ENCODE peak calls at places on chromosomes 12 and 14, in nine cellular contexts. L is lung; U is left lung; C is GM12878; K is RWPE2; O is pancreas; F is heart right ventricle; Z is CD8-positive, alpha-beta T cell; T is right lobe of liver. G is an unnamed sample.
A peak's percentile ranks its signal among the peaks of the same experiment; 100 is the strongest.

GRCh38 chr12:32240210-32240609 is 133.6 kb downstream of the BICD1 start:
- ATAC-seq in Z (no peak), O (no peak), L (no peak), U (no peak), F (no peak), C (no peak), T (no peak), K (no peak), G (no peak)

GRCh38 chr12:99386907-99387306 is 260.6 kb upstream of the GARIN6 start:
- ATAC-seq in Z (no peak), F (no peak), O (no peak), U (no peak), C (peak; percentile 45), K (peak; percentile 33), L (no peak), T (no peak), G (no peak)

GRCh38 chr14:69992564-69992963 is 113.3 kb downstream of the SMOC1 start:
- ATAC-seq in C (no peak), K (no peak), U (no peak), O (no peak), F (peak; percentile 69), Z (no peak), L (no peak), T (no peak), G (no peak)

GRCh38 chr14:105076805-105077648 is 11.8 kb upstream of the GPR132 start:
- ATAC-seq in Z (peak; percentile 70), T (no peak), O (no peak), F (no peak), U (no peak), L (no peak), C (no peak), K (no peak), G (no peak)

GRCh38 chr12:87150969-87151662 is 878.1 kb downstream of the C12orf50 start:
- ATAC-seq in U (no peak), T (no peak), F (no peak), K (no peak), L (no peak), Z (no peak), C (peak; percentile 89), O (no peak), G (no peak)

GRCh38 chr12:71878208-71878607 is 38.6 kb downstream of the TBC1D15 start:
- ATAC-seq in K (no peak), O (no peak), U (no peak), T (peak; percentile 29), Z (no peak), F (no peak), L (no peak), C (no peak), G (no peak)

GRCh38 chr12:75750950-75751349 is 239.5 kb upstream of the KRR1 start:
- ATAC-seq in F (no peak), Z (no peak), L (no peak), U (peak; percentile 31), C (no peak), K (no peak), T (peak; percentile 86), O (no peak), G (no peak)

GRCh38 chr12:122422769-122423257 is 344 bp upstream of the CLIP1 start:
- ATAC-seq in F (peak; percentile 2), C (no peak), L (peak; percentile 12), O (no peak), U (peak; percentile 12), Z (peak; percentile 11), K (peak; percentile 32), T (no peak), G (peak; percentile 17)

GRCh38 chr12:25950329-25951115 is 8.0 kb upstream of the RASSF8 start:
- ATAC-seq in C (no peak), T (no peak), O (no peak), L (no peak), F (no peak), Z (no peak), U (no peak), K (peak; percentile 70), G (no peak)

GRCh38 chr14:101875726-101876268 is 88.6 kb upstream of the DYNC1H1 start:
- ATAC-seq in K (no peak), L (no peak), O (no peak), T (no peak), F (no peak), C (peak; percentile 51), Z (no peak), U (no peak), G (no peak)

GRCh38 chr14:52370406-52370911 is 56.3 kb downstream of the PTGER2 start:
- ATAC-seq in C (no peak), T (no peak), L (no peak), K (peak; percentile 83), F (no peak), U (no peak), O (no peak), Z (no peak), G (no peak)

GRCh38 chr12:7197846-7198245 is 8.4 kb downstream of the PEX5 start:
- ATAC-seq in T (peak; percentile 87), U (peak; percentile 43), L (no peak), Z (no peak), K (no peak), C (no peak), O (no peak), F (no peak), G (no peak)

GRCh38 chr12:50040657-50041056 is 15.4 kb upstream of the RACGAP1 start:
- ATAC-seq in F (no peak), U (no peak), C (no peak), T (no peak), Z (no peak), K (no peak), L (no peak), O (no peak), G (no peak)

GRCh38 chr12:50041461-50041860 is 15.9 kb upstream of the ASIC1 start:
- ATAC-seq in K (no peak), O (no peak), F (no peak), L (no peak), U (no peak), T (no peak), Z (no peak), C (no peak), G (no peak)

GRCh38 chr12:50042693-50043092 is 14.7 kb upstream of the ASIC1 start:
- ATAC-seq in O (no peak), C (no peak), U (no peak), T (no peak), Z (no peak), L (no peak), F (no peak), K (no peak), G (no peak)

GRCh38 chr12:50041962-50042361 is 15.4 kb upstream of the ASIC1 start:
- ATAC-seq in C (no peak), K (no peak), Z (no peak), F (no peak), U (peak; percentile 52), L (no peak), T (no peak), O (no peak), G (no peak)

GRCh38 chr12:50039151-50039835 is 14.0 kb upstream of the RACGAP1 start:
- ATAC-seq in Z (peak; percentile 81), U (peak; percentile 90), T (peak; percentile 83), F (peak; percentile 91), K (peak; percentile 77), O (peak; percentile 83), L (peak; percentile 75), C (peak; percentile 98), G (peak; percentile 79)
- TF ChIP-seq CTCF in Z (peak; percentile 74), U (peak; percentile 85), T (peak; percentile 74), F (peak; percentile 89), K (peak; percentile 84), O (peak; percentile 97), L (peak; percentile 79), C (peak; percentile 94), G (peak; percentile 83)

GRCh38 chr12:9971158-9971557 is at the start of gene CLEC12A:
- ATAC-seq in Z (no peak), K (no peak), T (no peak), F (no peak), L (no peak), U (peak; percentile 35), C (no peak), O (no peak), G (no peak)
- H3K36me3 ChIP-seq in Z (no peaks in the 10 kb centered on the region), K (no peaks in the 10 kb centered on the region), T (no peaks in the 10 kb centered on the region), F (no peaks in the 10 kb centered on the region), L (no peaks in the 10 kb centered on the region), U (no peaks in the 10 kb centered on the region), C (no peaks in the 10 kb centered on the region), O (no peaks in the 10 kb centered on the region), G (no peaks in the 10 kb centered on the region)

GRCh38 chr12:49868952-49869815 is 26.3 kb upstream of the BCDIN3D start:
- ATAC-seq in U (peak; percentile 60), Z (no peak), K (no peak), C (no peak), T (peak; percentile 57), F (peak; percentile 97), L (peak; percentile 20), O (peak; percentile 67), G (peak; percentile 92)
- H3K27ac ChIP-seq in U (no peak overlapping the region), Z (no peak overlapping the region), K (no peak overlapping the region), C (no peak overlapping the region), T (no peak overlapping the region), F (peak overlapping the region; percentile 66), L (peak overlapping the region; percentile 26), O (peak overlapping the region; percentile 33), G (peak overlapping the region; percentile 58)

GRCh38 chr12:89528434-89528833 is 2.6 kb upstream of the POC1B start:
- ATAC-seq in C (no peak), F (no peak), K (no peak), Z (no peak), O (no peak), T (no peak), U (no peak), L (no peak), G (no peak)

GRCh38 chr12:89525002-89525823 is 617 bp upstream of the GALNT4 start:
- ATAC-seq in L (peak; percentile 29), C (peak; percentile 55), O (peak; percentile 50), F (peak; percentile 49), Z (peak; percentile 21), T (peak; percentile 49), K (peak; percentile 30), U (peak; percentile 60), G (peak; percentile 33)

GRCh38 chr12:89521348-89522238 is 3.0 kb downstream of the GALNT4 start:
- ATAC-seq in L (no peak), Z (no peak), U (no peak), O (no peak), T (no peak), F (no peak), K (no peak), C (no peak), G (no peak)

GRCh38 chr12:89525824-89526770 is at the start of gene POC1B:
- ATAC-seq in C (peak; percentile 83), L (peak; percentile 84), K (peak; percentile 77), O (peak; percentile 76), T (peak; percentile 86), F (peak; percentile 90), U (peak; percentile 82), Z (peak; percentile 63), G (peak; percentile 74)

DNA sequence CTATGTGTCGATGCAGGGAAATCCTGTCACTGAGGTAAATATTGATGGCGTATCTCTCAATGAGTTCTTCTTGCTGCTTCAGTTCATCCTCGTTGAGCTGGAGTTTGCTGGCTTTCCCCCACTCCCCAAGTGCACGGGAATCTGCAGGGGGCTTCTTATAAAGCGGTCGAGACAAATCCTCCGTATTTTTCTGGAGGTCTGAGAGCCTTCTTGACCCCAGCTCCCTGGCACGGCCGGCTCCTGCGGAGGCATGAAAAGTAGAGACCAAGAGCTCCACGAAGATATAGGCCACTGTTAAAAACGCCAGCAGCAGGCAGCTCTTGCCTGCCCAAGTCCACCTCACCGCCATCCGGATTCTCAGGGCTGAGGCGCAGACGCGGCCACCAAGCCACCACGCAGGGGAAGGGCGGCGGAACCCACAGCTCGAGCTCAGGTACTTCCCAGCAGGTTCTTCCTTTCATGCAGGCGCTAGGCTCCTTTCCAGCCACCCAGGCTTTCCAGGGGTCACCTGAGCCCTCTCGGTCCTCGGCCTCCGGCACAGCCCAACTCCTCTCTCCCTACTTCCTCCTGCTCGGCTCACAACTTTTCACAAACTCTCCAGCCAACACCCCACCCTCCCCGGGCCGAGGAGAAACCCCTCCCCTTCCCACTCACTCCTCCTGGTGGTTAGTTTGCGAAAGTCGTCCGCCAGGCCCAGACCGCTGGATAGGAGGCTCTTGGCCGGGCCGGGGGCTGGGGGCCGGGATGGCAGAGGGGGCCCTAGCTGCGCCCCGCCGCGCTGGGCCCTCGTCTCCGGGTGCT is at the start of gene GALNT4:
- ATAC-seq in U (peak; percentile 92), T (peak; percentile 93), L (peak; percentile 92), O (peak; percentile 91), F (peak; percentile 92), C (peak; percentile 86), Z (peak; percentile 70), K (peak; percentile 81), G (peak; percentile 91)
- TF ChIP-seq CTCF in U (peak; percentile 60), T (peak; percentile 71), L (peak; percentile 30), O (peak; percentile 53), F (peak; percentile 80), C (peak; percentile 75), Z (peak; percentile 41), K (peak; percentile 77), G (peak; percentile 32)